ENCODE peak calls at places on chromosomes 4 and X, in seven cellular contexts. Q, T, N, S, L, M and H are unnamed samples.

GRCh38 chrX:14029039-14029424 is 660 bp downstream of the GEMIN8 start:
- DNase-seq in L (peak; percentile 2), Q (peak; percentile 19), M (no peak), S (no peak), N (peak; percentile 24), T (no peak), H (no peak)

GRCh38 chr4:169335331-169335730 is 64.6 kb upstream of the SH3RF1 start:
- DNase-seq in L (no peak), N (no peak), Q (no peak), S (no peak), T (no peak), M (peak; percentile 21), H (no peak)

GRCh38 chrX:135015526-135016245 is 6.7 kb downstream of the RTL8B start:
- DNase-seq in M (no peak), L (no peak), N (no peak), T (no peak), S (no peak), Q (no peak), H (no peak)

GRCh38 chr4:3276961-3277360 is 15.9 kb upstream of the RGS12 start:
- DNase-seq in N (no peak), T (no peak), Q (no peak), S (no peak), L (peak; percentile 58), M (no peak), H (no peak)

GRCh38 chrX:12899506-12899905 is 6.9 kb upstream of the TLR8 start:
- DNase-seq in N (no peak), T (no peak), M (no peak), S (no peak), Q (no peak), L (no peak), H (no peak)

GRCh38 chr4:10063544-10064300 is 42.4 kb upstream of the SLC2A9 start:
- DNase-seq in M (peak; percentile 76), N (peak; percentile 88), L (peak; percentile 64), Q (no peak), S (peak; percentile 35), T (no peak), H (no peak)

GRCh38 chrX:40976971-40977370 is 108.3 kb upstream of the USP9X start:
- DNase-seq in S (no peak), N (no peak), M (no peak), Q (no peak), T (no peak), L (peak; percentile 64), H (no peak)

GRCh38 chrX:106894978-106895452 is 8.1 kb downstream of the RIPPLY1 start:
- DNase-seq in T (no peak), L (peak; percentile 64), S (peak; percentile 43), M (peak; percentile 47), N (no peak), Q (no peak), H (no peak)

GRCh38 chr4:149584703-149585102 is 230.9 kb downstream of the IQCM start:
- DNase-seq in L (no peak), N (no peak), S (no peak), Q (no peak), T (no peak), M (no peak), H (peak; percentile 44)

GRCh38 chr4:40722576-40723161 is 27.1 kb upstream of the NSUN7 start:
- DNase-seq in S (peak; percentile 57), T (peak; percentile 8), N (no peak), M (peak; percentile 27), L (no peak), Q (no peak), H (no peak)

GRCh38 chr4:102328045-102328444 is 17.2 kb downstream of the SLC39A8 start:
- DNase-seq in L (no peak), M (no peak), Q (no peak), T (no peak), N (no peak), S (no peak), H (no peak)

GRCh38 chr4:42713371-42713770 is 56.5 kb upstream of the ATP8A1 start:
- DNase-seq in M (no peak), N (no peak), Q (no peak), T (no peak), L (no peak), S (no peak), H (no peak)

GRCh38 chr4:127000846-127001245 is 631.9 kb upstream of the INTU start:
- DNase-seq in Q (no peak), T (no peak), L (no peak), M (no peak), N (no peak), S (no peak), H (no peak)

GRCh38 chr4:48484494-48485168 is 1.5 kb downstream of the SLC10A4 start:
- DNase-seq in L (no peak), T (no peak), N (no peak), M (no peak), Q (no peak), S (no peak), H (no peak)

GRCh38 chr4:48481581-48481980 is 1.6 kb upstream of the SLC10A4 start:
- DNase-seq in M (no peak), N (no peak), L (no peak), Q (no peak), T (no peak), S (no peak), H (no peak)

GRCh38 chr4:48478273-48478672 is 4.9 kb upstream of the SLC10A4 start:
- DNase-seq in S (no peak), N (no peak), Q (no peak), T (no peak), M (no peak), L (no peak), H (no peak)

GRCh38 chr4:48483777-48484493 is 792 bp downstream of the SLC10A4 start:
- DNase-seq in N (peak; percentile 29), S (no peak), Q (no peak), T (no peak), M (peak; percentile 11), L (no peak), H (no peak)

DNA sequence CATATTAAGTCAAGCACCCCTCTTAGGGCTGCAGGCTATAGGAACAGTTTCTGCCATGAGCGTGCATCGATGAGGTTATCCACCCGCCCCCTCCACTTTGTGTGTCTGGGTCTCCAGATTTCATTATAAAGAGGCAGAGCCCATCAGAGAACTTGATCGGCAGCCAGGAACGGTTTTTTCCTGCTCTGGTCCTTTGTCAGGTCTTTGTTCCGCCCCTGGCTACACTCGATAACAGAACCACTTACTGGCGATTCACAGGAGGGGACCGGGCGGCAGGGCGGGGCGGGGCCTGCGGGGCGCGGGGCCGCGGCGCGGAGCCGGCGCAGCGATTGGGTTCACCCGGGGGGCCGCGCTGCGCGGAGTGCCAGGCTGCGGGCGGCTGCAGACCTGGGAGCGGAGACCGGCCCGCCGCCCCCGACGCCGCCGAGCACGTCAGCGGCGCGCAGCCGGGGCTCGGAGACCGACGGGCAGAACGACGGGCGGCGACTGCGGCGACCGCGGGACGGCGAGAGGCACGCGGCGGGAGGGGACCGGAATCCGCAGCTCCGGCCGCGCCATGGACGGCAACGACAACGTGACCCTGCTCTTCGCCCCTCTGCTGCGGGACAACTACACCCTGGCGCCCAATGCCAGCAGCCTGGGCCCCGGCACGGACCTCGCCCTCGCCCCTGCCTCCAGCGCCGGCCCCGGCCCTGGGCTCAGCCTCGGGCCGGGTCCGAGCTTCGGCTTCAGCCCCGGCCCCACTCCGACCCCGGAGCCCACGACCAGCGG is at the start of gene SLC10A4:
- DNase-seq in Q (no peak), N (peak; percentile 73), M (peak; percentile 39), S (no peak), T (no peak), L (no peak), H (no peak)
- TF ChIP-seq EZH2 in Q (no peak), N (no peak), M (no peak), S (no peak), T (no peak), L (peak; percentile 64), H (no peak)

GRCh38 chr4:74000301-74000700 is 1.8 kb upstream of the CXCL5 start:
- DNase-seq in L (no peak), Q (no peak), N (no peak), S (no peak), T (no peak), M (no peak), H (no peak)

DNA sequence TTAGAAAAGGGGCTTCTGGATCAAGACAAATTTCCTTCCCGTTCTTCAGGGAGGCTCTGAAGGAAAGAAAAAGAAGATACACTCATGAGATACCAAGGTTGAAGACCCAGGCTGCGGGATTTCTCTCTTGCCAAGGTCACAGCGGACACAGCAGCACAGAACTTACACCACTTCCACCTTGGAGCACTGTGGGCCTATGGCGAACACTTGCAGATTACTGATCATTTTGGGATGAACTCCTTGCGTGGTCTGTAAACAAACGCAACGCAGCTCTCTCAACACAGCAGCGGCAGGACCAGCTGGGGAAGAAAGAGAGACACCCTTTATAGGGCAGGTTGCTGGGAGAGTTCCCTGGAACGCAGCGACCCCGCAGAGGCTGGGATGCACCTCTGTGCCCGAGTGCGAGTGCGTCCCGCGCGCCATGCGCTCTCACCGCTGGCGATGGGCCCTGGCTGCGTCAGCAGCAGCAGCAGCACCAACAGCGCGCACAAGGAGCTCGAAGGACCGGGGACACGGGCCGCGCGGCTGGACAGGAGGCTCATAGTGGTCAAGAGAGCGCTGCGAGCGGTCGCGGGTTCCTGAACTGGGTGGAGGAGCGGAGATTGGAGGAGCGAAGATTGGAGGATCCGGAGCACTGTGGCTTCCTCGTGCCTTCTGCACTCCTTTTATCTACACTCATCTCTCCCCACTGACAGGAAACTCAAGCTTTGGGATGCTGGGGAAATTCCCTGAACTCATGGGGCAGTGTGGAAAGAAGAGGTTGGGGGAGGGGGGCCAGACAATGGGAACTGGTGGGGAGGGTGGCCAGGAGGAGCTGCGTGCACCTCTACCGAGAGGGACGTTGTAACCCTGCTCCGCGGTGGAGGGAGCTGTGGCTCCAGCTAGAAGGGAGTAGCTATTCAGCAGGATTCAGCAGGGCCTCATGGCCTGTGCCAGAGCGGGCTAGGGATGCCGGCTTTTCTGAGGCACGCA is at the start of gene CXCL5:
- DNase-seq in Q (no peak), S (no peak), L (peak; percentile 75), T (no peak), N (peak; percentile 78), M (peak; percentile 68), H (no peak)
- TF ChIP-seq EZH2 in Q (no peak), S (no peak), L (no peak), T (no peak), N (no peak), M (peak; percentile 21), H (no peak)

GRCh38 chrX:153643431-153644351 is 3.3 kb upstream of the DUSP9 start:
- DNase-seq in N (peak; percentile 61), Q (no peak), L (no peak), T (no peak), M (no peak), S (no peak), H (no peak)

GRCh38 chrX:153642313-153642654 is 4.7 kb upstream of the DUSP9 start:
- DNase-seq in Q (no peak), L (no peak), N (peak; percentile 74), S (no peak), T (peak; percentile 47), M (peak; percentile 39), H (no peak)

GRCh38 chrX:153641575-153642312 is 5.3 kb upstream of the DUSP9 start:
- DNase-seq in T (no peak), N (peak; percentile 48), S (no peak), Q (no peak), M (peak; percentile 37), L (no peak), H (no peak)

GRCh38 chrX:153644356-153645125 is 2.5 kb upstream of the DUSP9 start:
- DNase-seq in N (peak; percentile 60), L (no peak), S (no peak), M (no peak), Q (no peak), T (no peak), H (no peak)

GRCh38 chrX:153642655-153643430 is 4.2 kb upstream of the DUSP9 start:
- DNase-seq in N (no peak), M (no peak), S (no peak), L (no peak), T (no peak), Q (no peak), H (no peak)
- TF ChIP-seq EZH2 in N (no peak), M (no peak), S (no peak), L (peak; percentile 59), T (no peak), Q (no peak), H (no peak)

GRCh38 chr4:112521123-112522116 is 5.4 kb upstream of the NEUROG2 start:
- DNase-seq in M (no peak), N (peak; percentile 90), L (no peak), S (no peak), Q (no peak), T (no peak), H (no peak)
- TF ChIP-seq EZH2 in M (peak; percentile 29), N (no peak), L (peak; percentile 71), S (no peak), Q (no peak), T (no peak), H (no peak)